ENCODE peak calls at places on chromosome 1, in ten cellular contexts. One of them, this sample, is unnamed.

GRCh38 chr1:60287536-60287935 is 214.0 kb upstream of the C1orf87 start:
- DNase-seq in left ventricle myocardium inferior: no peak
- DNase-seq in lung: no peak
- DNase-seq in cardiac muscle cell: no peak
- DNase-seq in heart left ventricle: no peak
- DNase-seq in heart right ventricle: no peak
- DNase-seq in transverse colon: no peak
- DNase-seq in ovary: no peak
- DNase-seq in stomach: no peak
- DNase-seq in thoracic aorta: no peak
- DNase-seq in this sample: no peak

GRCh38 chr1:10980094-10980577 is 32.3 kb upstream of the TARDBP start:
- DNase-seq in left ventricle myocardium inferior: peak
- DNase-seq in lung: peak
- DNase-seq in cardiac muscle cell: peak
- DNase-seq in heart left ventricle: peak
- DNase-seq in heart right ventricle: peak
- DNase-seq in transverse colon: peak
- DNase-seq in ovary: peak
- DNase-seq in stomach: peak
- DNase-seq in thoracic aorta: peak
- DNase-seq in this sample: no peak

GRCh38 chr1:224582041-224582440 is 34.1 kb upstream of the CNIH3 start:
- DNase-seq in left ventricle myocardium inferior: no peak
- DNase-seq in lung: no peak
- DNase-seq in cardiac muscle cell: no peak
- DNase-seq in heart left ventricle: no peak
- DNase-seq in heart right ventricle: no peak
- DNase-seq in transverse colon: no peak
- DNase-seq in ovary: no peak
- DNase-seq in stomach: no peak
- DNase-seq in thoracic aorta: no peak
- DNase-seq in this sample: no peak

GRCh38 chr1:179366093-179366800 is 476 bp downstream of the AXDND1 start:
- DNase-seq in left ventricle myocardium inferior: no peak
- DNase-seq in lung: no peak
- DNase-seq in cardiac muscle cell: peak
- DNase-seq in heart left ventricle: no peak
- DNase-seq in heart right ventricle: no peak
- DNase-seq in transverse colon: no peak
- DNase-seq in ovary: no peak
- DNase-seq in stomach: no peak
- DNase-seq in thoracic aorta: no peak
- DNase-seq in this sample: no peak

GRCh38 chr1:68376441-68376840 is 73.3 kb downstream of the RPE65 start:
- DNase-seq in left ventricle myocardium inferior: no peak
- DNase-seq in lung: no peak
- DNase-seq in cardiac muscle cell: no peak
- DNase-seq in heart left ventricle: no peak
- DNase-seq in heart right ventricle: no peak
- DNase-seq in transverse colon: no peak
- DNase-seq in ovary: no peak
- DNase-seq in stomach: no peak
- DNase-seq in thoracic aorta: no peak
- DNase-seq in this sample: no peak

GRCh38 chr1:19901653-19902052 is 19.5 kb downstream of the OTUD3 start:
- DNase-seq in left ventricle myocardium inferior: no peak
- DNase-seq in lung: no peak
- DNase-seq in cardiac muscle cell: no peak
- DNase-seq in heart left ventricle: no peak
- DNase-seq in heart right ventricle: no peak
- DNase-seq in transverse colon: no peak
- DNase-seq in ovary: no peak
- DNase-seq in stomach: no peak
- DNase-seq in thoracic aorta: no peak
- DNase-seq in this sample: no peak

GRCh38 chr1:191145834-191146233 is 668.2 kb upstream of the BRINP3 start:
- DNase-seq in left ventricle myocardium inferior: no peak
- DNase-seq in lung: no peak
- DNase-seq in cardiac muscle cell: no peak
- DNase-seq in heart left ventricle: no peak
- DNase-seq in heart right ventricle: no peak
- DNase-seq in transverse colon: no peak
- DNase-seq in ovary: no peak
- DNase-seq in stomach: no peak
- DNase-seq in thoracic aorta: no peak
- DNase-seq in this sample: no peak

GRCh38 chr1:15735304-15736034 is 589 bp upstream of the SLC25A34 start:
- DNase-seq in left ventricle myocardium inferior: no peak
- DNase-seq in lung: no peak
- DNase-seq in cardiac muscle cell: no peak
- DNase-seq in heart left ventricle: no peak
- DNase-seq in heart right ventricle: no peak
- DNase-seq in transverse colon: peak
- DNase-seq in ovary: no peak
- DNase-seq in stomach: peak
- DNase-seq in thoracic aorta: no peak
- DNase-seq in this sample: no peak

GRCh38 chr1:48196168-48196716 is 26.3 kb upstream of the SLC5A9 start:
- DNase-seq in left ventricle myocardium inferior: no peak
- DNase-seq in lung: no peak
- DNase-seq in cardiac muscle cell: no peak
- DNase-seq in heart left ventricle: no peak
- DNase-seq in heart right ventricle: no peak
- DNase-seq in transverse colon: no peak
- DNase-seq in ovary: no peak
- DNase-seq in stomach: no peak
- DNase-seq in thoracic aorta: no peak
- DNase-seq in this sample: no peak

DNA sequence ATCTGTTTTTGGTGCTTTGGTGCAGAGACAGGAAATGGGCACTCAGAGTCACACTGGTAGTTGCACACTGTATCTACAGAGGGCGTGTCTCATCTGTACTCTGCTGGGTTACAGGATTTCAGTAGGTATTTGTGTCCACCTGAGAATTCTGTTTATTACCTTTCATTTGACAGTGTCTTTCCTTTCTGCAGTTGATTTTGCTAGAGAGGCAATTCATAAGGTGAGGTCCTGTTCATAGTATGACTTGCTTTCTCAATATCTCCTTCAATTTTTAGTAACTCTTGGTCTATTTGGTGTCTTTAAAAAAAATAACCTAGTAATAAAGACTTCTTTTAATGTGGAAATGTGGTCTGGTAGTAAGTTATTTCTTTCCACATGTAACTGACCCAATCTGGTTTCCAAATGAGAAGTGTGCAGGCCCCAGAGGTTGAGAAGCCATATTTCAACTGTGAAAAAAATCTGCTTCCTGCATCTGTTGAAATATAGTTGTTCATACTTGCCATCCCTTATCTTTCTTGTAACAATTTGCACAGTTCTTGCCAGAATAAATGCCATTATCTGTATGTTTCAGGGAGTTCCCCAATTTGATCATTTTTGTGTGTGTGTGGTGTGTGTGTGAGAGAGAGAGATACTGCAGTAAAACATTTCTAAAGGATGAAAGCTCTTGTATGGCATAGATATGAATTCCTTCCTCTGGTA is 78.5 kb upstream of the DNAJC6 start:
- DNase-seq in left ventricle myocardium inferior: no peak
- DNase-seq in lung: no peak
- DNase-seq in cardiac muscle cell: peak
- DNase-seq in heart left ventricle: no peak
- DNase-seq in heart right ventricle: no peak
- DNase-seq in transverse colon: no peak
- DNase-seq in ovary: no peak
- DNase-seq in stomach: no peak
- DNase-seq in thoracic aorta: no peak
- DNase-seq in this sample: no peak
- TF ChIP-seq CTCF in left ventricle myocardium inferior: no peak
- TF ChIP-seq CTCF in lung: no peak
- TF ChIP-seq CTCF in cardiac muscle cell: no peak
- TF ChIP-seq CTCF in heart left ventricle: no peak
- TF ChIP-seq CTCF in heart right ventricle: no peak
- TF ChIP-seq CTCF in transverse colon: no peak
- TF ChIP-seq CTCF in ovary: no peak
- TF ChIP-seq CTCF in stomach: no peak
- TF ChIP-seq CTCF in thoracic aorta: no peak
- TF ChIP-seq CTCF in this sample: no peak

GRCh38 chr1:150283260-150283659 is 906 bp downstream of the CIART start:
- DNase-seq in left ventricle myocardium inferior: no peak
- DNase-seq in lung: no peak
- DNase-seq in cardiac muscle cell: no peak
- DNase-seq in heart left ventricle: no peak
- DNase-seq in heart right ventricle: no peak
- DNase-seq in transverse colon: no peak
- DNase-seq in ovary: no peak
- DNase-seq in stomach: no peak
- DNase-seq in thoracic aorta: no peak
- DNase-seq in this sample: no peak
- H3K4me3 ChIP-seq in left ventricle myocardium inferior: peak
- H3K4me3 ChIP-seq in lung: no peak
- H3K4me3 ChIP-seq in cardiac muscle cell: peak
- H3K4me3 ChIP-seq in heart left ventricle: no peak
- H3K4me3 ChIP-seq in heart right ventricle: peak
- H3K4me3 ChIP-seq in transverse colon: peak
- H3K4me3 ChIP-seq in ovary: peak
- H3K4me3 ChIP-seq in stomach: peak
- H3K4me3 ChIP-seq in thoracic aorta: peak
- H3K4me3 ChIP-seq in this sample: peak

GRCh38 chr1:117735045-117735992 is 129.5 kb downstream of the TENT5C start:
- DNase-seq in left ventricle myocardium inferior: no peak
- DNase-seq in lung: no peak
- DNase-seq in cardiac muscle cell: peak
- DNase-seq in heart left ventricle: no peak
- DNase-seq in heart right ventricle: no peak
- DNase-seq in transverse colon: peak
- DNase-seq in ovary: no peak
- DNase-seq in stomach: peak
- DNase-seq in thoracic aorta: no peak
- DNase-seq in this sample: no peak

GRCh38 chr1:117732065-117732789 is 126.4 kb downstream of the TENT5C start:
- DNase-seq in left ventricle myocardium inferior: no peak
- DNase-seq in lung: no peak
- DNase-seq in cardiac muscle cell: peak
- DNase-seq in heart left ventricle: no peak
- DNase-seq in heart right ventricle: no peak
- DNase-seq in transverse colon: no peak
- DNase-seq in ovary: no peak
- DNase-seq in stomach: no peak
- DNase-seq in thoracic aorta: no peak
- DNase-seq in this sample: no peak

GRCh38 chr1:117739516-117739915 is 133.7 kb downstream of the TENT5C start:
- DNase-seq in left ventricle myocardium inferior: no peak
- DNase-seq in lung: no peak
- DNase-seq in cardiac muscle cell: no peak
- DNase-seq in heart left ventricle: no peak
- DNase-seq in heart right ventricle: no peak
- DNase-seq in transverse colon: no peak
- DNase-seq in ovary: no peak
- DNase-seq in stomach: no peak
- DNase-seq in thoracic aorta: no peak
- DNase-seq in this sample: no peak

GRCh38 chr1:117732956-117733355 is 127.1 kb downstream of the TENT5C start:
- DNase-seq in left ventricle myocardium inferior: no peak
- DNase-seq in lung: no peak
- DNase-seq in cardiac muscle cell: no peak
- DNase-seq in heart left ventricle: no peak
- DNase-seq in heart right ventricle: no peak
- DNase-seq in transverse colon: no peak
- DNase-seq in ovary: no peak
- DNase-seq in stomach: no peak
- DNase-seq in thoracic aorta: no peak
- DNase-seq in this sample: no peak

GRCh38 chr1:117734403-117734802 is 128.6 kb downstream of the TENT5C start:
- DNase-seq in left ventricle myocardium inferior: no peak
- DNase-seq in lung: no peak
- DNase-seq in cardiac muscle cell: no peak
- DNase-seq in heart left ventricle: no peak
- DNase-seq in heart right ventricle: no peak
- DNase-seq in transverse colon: no peak
- DNase-seq in ovary: no peak
- DNase-seq in stomach: no peak
- DNase-seq in thoracic aorta: no peak
- DNase-seq in this sample: no peak
- H3K27ac ChIP-seq in left ventricle myocardium inferior: peak
- H3K27ac ChIP-seq in lung: no peak
- H3K27ac ChIP-seq in cardiac muscle cell: no peak
- H3K27ac ChIP-seq in heart left ventricle: no peak
- H3K27ac ChIP-seq in heart right ventricle: no peak
- H3K27ac ChIP-seq in transverse colon: peak
- H3K27ac ChIP-seq in ovary: no peak
- H3K27ac ChIP-seq in stomach: peak
- H3K27ac ChIP-seq in thoracic aorta: peak
- H3K27ac ChIP-seq in this sample: no peak

GRCh38 chr1:203673550-203674411 is 47.1 kb downstream of the ATP2B4 start:
- DNase-seq in left ventricle myocardium inferior: peak
- DNase-seq in lung: peak
- DNase-seq in cardiac muscle cell: peak
- DNase-seq in heart left ventricle: peak
- DNase-seq in heart right ventricle: peak
- DNase-seq in transverse colon: peak
- DNase-seq in ovary: peak
- DNase-seq in stomach: peak
- DNase-seq in thoracic aorta: peak
- DNase-seq in this sample: peak

GRCh38 chr1:203677771-203678170 is 51.1 kb downstream of the ATP2B4 start:
- DNase-seq in left ventricle myocardium inferior: peak
- DNase-seq in lung: no peak
- DNase-seq in cardiac muscle cell: no peak
- DNase-seq in heart left ventricle: no peak
- DNase-seq in heart right ventricle: peak
- DNase-seq in transverse colon: no peak
- DNase-seq in ovary: no peak
- DNase-seq in stomach: no peak
- DNase-seq in thoracic aorta: no peak
- DNase-seq in this sample: no peak

GRCh38 chr1:203675596-203676347 is 49.1 kb downstream of the ATP2B4 start:
- DNase-seq in left ventricle myocardium inferior: no peak
- DNase-seq in lung: peak
- DNase-seq in cardiac muscle cell: no peak
- DNase-seq in heart left ventricle: no peak
- DNase-seq in heart right ventricle: no peak
- DNase-seq in transverse colon: peak
- DNase-seq in ovary: no peak
- DNase-seq in stomach: peak
- DNase-seq in thoracic aorta: no peak
- DNase-seq in this sample: no peak

GRCh38 chr1:203678943-203679661 is 52.5 kb downstream of the ATP2B4 start:
- DNase-seq in left ventricle myocardium inferior: no peak
- DNase-seq in lung: no peak
- DNase-seq in cardiac muscle cell: no peak
- DNase-seq in heart left ventricle: no peak
- DNase-seq in heart right ventricle: no peak
- DNase-seq in transverse colon: no peak
- DNase-seq in ovary: no peak
- DNase-seq in stomach: no peak
- DNase-seq in thoracic aorta: no peak
- DNase-seq in this sample: no peak

DNA sequence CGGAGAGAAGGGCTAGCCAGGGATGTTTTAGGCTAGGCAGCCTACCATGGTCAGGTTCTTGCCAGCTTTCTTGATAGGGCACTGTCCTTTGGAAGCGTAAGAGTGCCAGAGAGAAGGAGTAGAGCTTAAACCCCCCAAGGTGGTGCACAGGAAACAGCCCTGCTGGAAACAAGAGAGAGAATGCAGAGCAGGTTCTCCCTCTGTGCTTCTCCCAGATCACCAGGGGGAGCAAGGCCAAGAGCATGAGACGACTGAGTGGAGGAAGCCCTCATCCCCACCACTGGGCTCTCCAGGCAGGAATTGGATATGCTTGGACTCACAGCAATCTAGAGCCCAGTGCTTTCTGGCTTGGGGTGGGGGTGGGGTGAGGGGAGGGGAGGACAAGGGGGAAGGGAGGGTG is 49.8 kb downstream of the ATP2B4 start:
- DNase-seq in left ventricle myocardium inferior: no peak
- DNase-seq in lung: no peak
- DNase-seq in cardiac muscle cell: no peak
- DNase-seq in heart left ventricle: no peak
- DNase-seq in heart right ventricle: no peak
- DNase-seq in transverse colon: no peak
- DNase-seq in ovary: no peak
- DNase-seq in stomach: no peak
- DNase-seq in thoracic aorta: no peak
- DNase-seq in this sample: no peak
- TF ChIP-seq CTCF in left ventricle myocardium inferior: no peak
- TF ChIP-seq CTCF in lung: no peak
- TF ChIP-seq CTCF in cardiac muscle cell: no peak
- TF ChIP-seq CTCF in heart left ventricle: no peak
- TF ChIP-seq CTCF in heart right ventricle: no peak
- TF ChIP-seq CTCF in transverse colon: no peak
- TF ChIP-seq CTCF in ovary: no peak
- TF ChIP-seq CTCF in stomach: no peak
- TF ChIP-seq CTCF in thoracic aorta: no peak
- TF ChIP-seq CTCF in this sample: peak